ENCODE peak calls at places on chromosomes 16 and 17, in ten cellular contexts. X, W, G, Y, E, J, Z, U, C and H are unnamed samples.

GRCh38 chr16:64469906-64470702 is 651.8 kb downstream of the CDH11 start:
- DNase-seq in E (no peak), Z (peak), Y (no peak), W (no peak), U (no peak), J (peak), G (no peak), C (no peak), X (no peak), H (peak)

GRCh38 chr16:28318042-28318597 is 25.8 kb downstream of the SBK1 start:
- DNase-seq in Y (no peak), Z (no peak), C (no peak), J (no peak), X (no peak), U (no peak), G (no peak), E (no peak), W (no peak), H (no peak)

GRCh38 chr16:84004442-84004841 is 36.4 kb downstream of the NECAB2 start:
- DNase-seq in G (no peak), C (no peak), Y (no peak), E (no peak), W (no peak), J (no peak), X (no peak), U (no peak), Z (no peak), H (no peak)

GRCh38 chr16:21023509-21024202 is 123.1 kb downstream of the LYRM1 start:
- DNase-seq in G (no peak), Y (no peak), X (no peak), J (peak), U (no peak), E (no peak), C (no peak), W (no peak), Z (peak), H (peak)

GRCh38 chr17:40564883-40565744 is at the start of gene CCR7:
- DNase-seq in W (no peak), J (no peak), Z (no peak), Y (no peak), X (no peak), E (no peak), G (no peak), U (no peak), C (peak), H (no peak)

GRCh38 chr17:57294629-57295501 is 38.5 kb downstream of the MSI2 start:
- DNase-seq in J (no peak), Z (peak), E (no peak), G (no peak), U (peak), W (no peak), Y (peak), X (peak), C (no peak), H (no peak)

GRCh38 chr17:29036584-29036983 is 6.4 kb upstream of the PIPOX start:
- DNase-seq in G (no peak), U (no peak), W (no peak), X (no peak), Z (no peak), J (no peak), Y (peak), E (no peak), C (no peak), H (no peak)

GRCh38 chr16:84498859-84499620 is 5.4 kb downstream of the MEAK7 start:
- DNase-seq in J (no peak), W (no peak), E (peak), G (no peak), X (no peak), Z (peak), U (no peak), Y (no peak), C (no peak), H (no peak)

GRCh38 chr16:1771864-1772361 is 570 bp upstream of the NME3 start:
- DNase-seq in G (no peak), Z (no peak), J (no peak), Y (no peak), U (no peak), E (no peak), X (no peak), C (no peak), W (no peak), H (no peak)

GRCh38 chr17:21042434-21043295 is at the start of gene USP22:
- DNase-seq in Z (peak), X (no peak), W (peak), Y (no peak), E (no peak), G (no peak), C (no peak), U (peak), J (no peak), H (no peak)

GRCh38 chr16:1318268-1318545 is 8.8 kb downstream of the UBE2I start:
- DNase-seq in G (no peak), Z (no peak), U (no peak), Y (no peak), C (no peak), E (no peak), J (no peak), X (no peak), W (no peak), H (no peak)

GRCh38 chr16:73955255-73955654 is 341.4 kb upstream of the PSMD7 start:
- DNase-seq in U (no peak), J (no peak), G (no peak), W (no peak), X (no peak), C (no peak), E (no peak), Y (no peak), Z (no peak), H (no peak)

GRCh38 chr17:26774291-26775218 is 519.4 kb upstream of the WSB1 start:
- DNase-seq in Y (no peak), E (peak), U (no peak), X (no peak), J (no peak), C (no peak), G (no peak), Z (no peak), W (no peak), H (no peak)

GRCh38 chr17:45776896-45777295 is 7.2 kb upstream of the CRHR1 start:
- DNase-seq in C (no peak), Z (no peak), W (no peak), X (no peak), J (no peak), U (no peak), E (no peak), Y (no peak), G (no peak), H (no peak)

GRCh38 chr17:63853260-63853659 is 10.8 kb upstream of the SMARCD2 start:
- DNase-seq in J (no peak), U (no peak), Z (no peak), G (no peak), C (no peak), W (no peak), Y (no peak), X (no peak), E (no peak), H (no peak)

GRCh38 chr16:11967195-11967911 is 2.3 kb downstream of the TNFRSF17 start:
- DNase-seq in J (no peak), U (no peak), W (no peak), X (no peak), E (peak), Y (no peak), Z (no peak), G (no peak), C (no peak), H (no peak)

GRCh38 chr16:5508371-5508770 is 410.8 kb upstream of the EEF2KMT start:
- DNase-seq in W (no peak), Z (no peak), C (no peak), G (no peak), X (no peak), E (no peak), J (no peak), U (no peak), Y (no peak), H (no peak)

GRCh38 chr17:44909681-44910144 is 5.6 kb downstream of the GFAP start:
- DNase-seq in J (peak), X (peak), Y (no peak), G (peak), E (peak), Z (peak), C (no peak), U (no peak), W (peak), H (peak)

GRCh38 chr17:55238197-55238930 is 26.4 kb upstream of the HLF start:
- DNase-seq in J (peak), W (peak), E (peak), U (peak), G (peak), X (peak), Y (peak), C (peak), Z (peak), H (peak)
- TF ChIP-seq CTCF in J (no peak), W (no peak), E (no peak), U (no peak), G (no peak), X (no peak), Y (no peak), C (no peak), Z (no peak), H (no peak)

GRCh38 chr17:65967372-65967771 is 224.6 kb downstream of the CEP112 start:
- DNase-seq in G (no peak), W (no peak), X (no peak), Y (no peak), Z (no peak), J (no peak), C (no peak), E (no peak), U (no peak), H (no peak)

GRCh38 chr17:65978881-65979280 is 213.1 kb downstream of the CEP112 start:
- DNase-seq in W (no peak), C (no peak), E (no peak), Y (no peak), G (peak), X (peak), J (no peak), U (no peak), Z (no peak), H (no peak)

GRCh38 chr17:65975878-65976277 is 216.1 kb downstream of the CEP112 start:
- DNase-seq in Y (no peak), E (no peak), W (no peak), U (no peak), Z (no peak), C (no peak), X (no peak), G (no peak), J (no peak), H (no peak)

GRCh38 chr17:65973237-65973636 is 218.7 kb downstream of the CEP112 start:
- DNase-seq in X (no peak), J (no peak), G (no peak), U (no peak), W (no peak), C (no peak), Y (no peak), Z (no peak), E (no peak), H (no peak)
- TF ChIP-seq CTCF in X (no peak), J (no peak), G (no peak), U (no peak), W (no peak), C (no peak), Y (no peak), Z (no peak), E (no peak), H (no peak)

GRCh38 chr17:17693253-17693954 is 12.1 kb downstream of the RAI1 start:
- DNase-seq in U (no peak), W (peak), X (no peak), C (no peak), Z (peak), G (no peak), J (peak), Y (peak), E (peak), H (no peak)
- TF ChIP-seq CTCF in U (no peak), W (no peak), X (no peak), C (no peak), Z (peak), G (no peak), J (no peak), Y (no peak), E (no peak), H (no peak)

GRCh38 chr17:35368086-35368824 is 5.2 kb downstream of the SLFN11 start:
- DNase-seq in Y (no peak), C (peak), W (no peak), U (no peak), G (no peak), Z (no peak), J (peak), E (no peak), X (peak), H (peak)
- TF ChIP-seq CTCF in Y (no peak), C (no peak), W (no peak), U (no peak), G (no peak), Z (no peak), J (no peak), E (no peak), X (no peak), H (no peak)

DNA sequence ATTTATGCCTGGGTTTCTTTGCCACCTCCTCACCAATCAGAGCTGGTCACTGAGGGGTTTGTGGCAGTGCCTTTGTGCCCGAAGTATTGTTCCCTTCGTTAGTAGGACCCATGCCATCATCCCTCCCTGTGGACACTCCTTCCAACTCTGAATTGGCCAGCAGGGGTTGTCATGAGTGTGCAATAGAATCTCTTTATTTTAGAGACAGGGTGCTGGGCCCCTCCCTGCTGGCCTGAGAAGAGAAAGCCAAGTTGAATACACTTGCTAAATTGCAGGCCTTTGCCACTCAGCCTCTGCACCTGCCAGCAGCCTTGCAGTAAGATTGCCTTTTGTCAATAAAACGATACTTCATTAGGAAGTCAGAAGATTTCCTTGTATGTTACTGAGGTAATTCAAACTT is 40.7 kb upstream of the SLC12A3 start:
- DNase-seq in U (peak), G (no peak), E (no peak), C (no peak), J (no peak), W (no peak), X (no peak), Z (no peak), Y (peak), H (no peak)
- TF ChIP-seq CTCF in U (no peak), G (peak), E (no peak), C (no peak), J (no peak), W (no peak), X (no peak), Z (no peak), Y (peak), H (peak)

GRCh38 chr17:77480509-77481215 is 339.9 kb downstream of the SEC14L1 start:
- DNase-seq in C (no peak), J (no peak), E (no peak), X (no peak), W (no peak), Y (no peak), Z (no peak), G (no peak), U (no peak), H (no peak)
- TF ChIP-seq CTCF in C (no peak), J (no peak), E (no peak), X (no peak), W (no peak), Y (no peak), Z (no peak), G (no peak), U (no peak), H (no peak)